ENCODE peak calls at places on chromosomes 4 and X, in ten cellular contexts. One of them, this sample, is unnamed.

GRCh38 chr4:126973201-126973600 is 659.6 kb upstream of the INTU start:
- DNase-seq in PC-3: no peak
- DNase-seq in left kidney: no peak
- DNase-seq in stimulated activated CD8-positive, alpha-beta memory T cell treated with anti-CD3 and anti-CD28 coated beads, Interleukin-7, amount 100 ng/mL, for 24 hours: no peak
- DNase-seq in activated T-cell treated with anti-CD3 and anti-CD28 coated beads for 1 hour: no peak
- DNase-seq in GM13976: no peak
- DNase-seq in tibial nerve: no peak
- DNase-seq in D341Med: no peak
- DNase-seq in RWPE1: no peak
- DNase-seq in NCI-H1092 treated with DMSO at 0.1 percent for 48 hours: no peak
- DNase-seq in this sample: no peak

GRCh38 chrX:13432776-13433605 is 113.1 kb upstream of the ATXN3L start:
- DNase-seq in left kidney: no peak
- DNase-seq in NCI-H1092 treated with DMSO at 0.1 percent for 48 hours: no peak
- DNase-seq in D341Med: no peak
- DNase-seq in activated T-cell treated with anti-CD3 and anti-CD28 coated beads for 1 hour: no peak
- DNase-seq in stimulated activated CD8-positive, alpha-beta memory T cell treated with anti-CD3 and anti-CD28 coated beads, Interleukin-7, amount 100 ng/mL, for 24 hours: no peak
- DNase-seq in GM13976: no peak
- DNase-seq in RWPE1: no peak
- DNase-seq in tibial nerve: no peak
- DNase-seq in PC-3: no peak
- DNase-seq in this sample: no peak

GRCh38 chr4:163988391-163988790 is 493.9 kb downstream of the TMA16 start:
- DNase-seq in stimulated activated CD8-positive, alpha-beta memory T cell treated with anti-CD3 and anti-CD28 coated beads, Interleukin-7, amount 100 ng/mL, for 24 hours: no peak
- DNase-seq in NCI-H1092 treated with DMSO at 0.1 percent for 48 hours: no peak
- DNase-seq in tibial nerve: no peak
- DNase-seq in activated T-cell treated with anti-CD3 and anti-CD28 coated beads for 1 hour: no peak
- DNase-seq in left kidney: peak
- DNase-seq in D341Med: peak
- DNase-seq in RWPE1: no peak
- DNase-seq in PC-3: no peak
- DNase-seq in GM13976: no peak
- DNase-seq in this sample: no peak

GRCh38 chrX:40976971-40977370 is 108.3 kb upstream of the USP9X start:
- DNase-seq in PC-3: peak
- DNase-seq in GM13976: no peak
- DNase-seq in stimulated activated CD8-positive, alpha-beta memory T cell treated with anti-CD3 and anti-CD28 coated beads, Interleukin-7, amount 100 ng/mL, for 24 hours: no peak
- DNase-seq in NCI-H1092 treated with DMSO at 0.1 percent for 48 hours: no peak
- DNase-seq in tibial nerve: no peak
- DNase-seq in left kidney: no peak
- DNase-seq in RWPE1: no peak
- DNase-seq in activated T-cell treated with anti-CD3 and anti-CD28 coated beads for 1 hour: no peak
- DNase-seq in D341Med: no peak
- DNase-seq in this sample: no peak

GRCh38 chrX:41779058-41779564 is 55.1 kb downstream of the GPR82 start:
- DNase-seq in activated T-cell treated with anti-CD3 and anti-CD28 coated beads for 1 hour: no peak
- DNase-seq in RWPE1: peak
- DNase-seq in PC-3: peak
- DNase-seq in GM13976: no peak
- DNase-seq in NCI-H1092 treated with DMSO at 0.1 percent for 48 hours: peak
- DNase-seq in stimulated activated CD8-positive, alpha-beta memory T cell treated with anti-CD3 and anti-CD28 coated beads, Interleukin-7, amount 100 ng/mL, for 24 hours: no peak
- DNase-seq in D341Med: no peak
- DNase-seq in left kidney: peak
- DNase-seq in tibial nerve: no peak
- DNase-seq in this sample: no peak

GRCh38 chr4:7971159-7971631 is 31.5 kb upstream of the AFAP1 start:
- DNase-seq in stimulated activated CD8-positive, alpha-beta memory T cell treated with anti-CD3 and anti-CD28 coated beads, Interleukin-7, amount 100 ng/mL, for 24 hours: no peak
- DNase-seq in activated T-cell treated with anti-CD3 and anti-CD28 coated beads for 1 hour: no peak
- DNase-seq in D341Med: no peak
- DNase-seq in left kidney: no peak
- DNase-seq in RWPE1: no peak
- DNase-seq in NCI-H1092 treated with DMSO at 0.1 percent for 48 hours: no peak
- DNase-seq in tibial nerve: no peak
- DNase-seq in GM13976: no peak
- DNase-seq in PC-3: no peak
- DNase-seq in this sample: no peak

GRCh38 chrX:149962859-149963757 is 24.8 kb upstream of the EOLA2 start:
- DNase-seq in RWPE1: peak
- DNase-seq in stimulated activated CD8-positive, alpha-beta memory T cell treated with anti-CD3 and anti-CD28 coated beads, Interleukin-7, amount 100 ng/mL, for 24 hours: no peak
- DNase-seq in PC-3: peak
- DNase-seq in D341Med: peak
- DNase-seq in left kidney: peak
- DNase-seq in tibial nerve: peak
- DNase-seq in activated T-cell treated with anti-CD3 and anti-CD28 coated beads for 1 hour: no peak
- DNase-seq in GM13976: peak
- DNase-seq in NCI-H1092 treated with DMSO at 0.1 percent for 48 hours: peak
- DNase-seq in this sample: peak

GRCh38 chr4:6957994-6958393 is 48.4 kb downstream of the TBC1D14 start:
- DNase-seq in activated T-cell treated with anti-CD3 and anti-CD28 coated beads for 1 hour: no peak
- DNase-seq in GM13976: no peak
- DNase-seq in D341Med: no peak
- DNase-seq in left kidney: no peak
- DNase-seq in NCI-H1092 treated with DMSO at 0.1 percent for 48 hours: no peak
- DNase-seq in PC-3: no peak
- DNase-seq in stimulated activated CD8-positive, alpha-beta memory T cell treated with anti-CD3 and anti-CD28 coated beads, Interleukin-7, amount 100 ng/mL, for 24 hours: no peak
- DNase-seq in RWPE1: no peak
- DNase-seq in tibial nerve: no peak
- DNase-seq in this sample: no peak

GRCh38 chr4:113057891-113058290 is 8.4 kb downstream of the ANK2 start:
- DNase-seq in RWPE1: no peak
- DNase-seq in GM13976: no peak
- DNase-seq in D341Med: no peak
- DNase-seq in left kidney: no peak
- DNase-seq in activated T-cell treated with anti-CD3 and anti-CD28 coated beads for 1 hour: no peak
- DNase-seq in NCI-H1092 treated with DMSO at 0.1 percent for 48 hours: no peak
- DNase-seq in PC-3: peak
- DNase-seq in stimulated activated CD8-positive, alpha-beta memory T cell treated with anti-CD3 and anti-CD28 coated beads, Interleukin-7, amount 100 ng/mL, for 24 hours: no peak
- DNase-seq in tibial nerve: no peak
- DNase-seq in this sample: no peak

GRCh38 chr4:94595880-94596483 is 144.2 kb downstream of the PDLIM5 start:
- DNase-seq in RWPE1: peak
- DNase-seq in PC-3: peak
- DNase-seq in activated T-cell treated with anti-CD3 and anti-CD28 coated beads for 1 hour: no peak
- DNase-seq in GM13976: peak
- DNase-seq in NCI-H1092 treated with DMSO at 0.1 percent for 48 hours: peak
- DNase-seq in tibial nerve: no peak
- DNase-seq in left kidney: peak
- DNase-seq in D341Med: peak
- DNase-seq in stimulated activated CD8-positive, alpha-beta memory T cell treated with anti-CD3 and anti-CD28 coated beads, Interleukin-7, amount 100 ng/mL, for 24 hours: no peak
- DNase-seq in this sample: no peak

GRCh38 chr4:91984466-91984865 is 319.3 kb upstream of the GRID2 start:
- DNase-seq in left kidney: no peak
- DNase-seq in activated T-cell treated with anti-CD3 and anti-CD28 coated beads for 1 hour: no peak
- DNase-seq in NCI-H1092 treated with DMSO at 0.1 percent for 48 hours: no peak
- DNase-seq in PC-3: peak
- DNase-seq in RWPE1: no peak
- DNase-seq in D341Med: no peak
- DNase-seq in stimulated activated CD8-positive, alpha-beta memory T cell treated with anti-CD3 and anti-CD28 coated beads, Interleukin-7, amount 100 ng/mL, for 24 hours: no peak
- DNase-seq in tibial nerve: no peak
- DNase-seq in GM13976: no peak
- DNase-seq in this sample: no peak

GRCh38 chrX:113512700-113513395 is 672.2 kb upstream of the AMOT start:
- DNase-seq in stimulated activated CD8-positive, alpha-beta memory T cell treated with anti-CD3 and anti-CD28 coated beads, Interleukin-7, amount 100 ng/mL, for 24 hours: no peak
- DNase-seq in activated T-cell treated with anti-CD3 and anti-CD28 coated beads for 1 hour: no peak
- DNase-seq in NCI-H1092 treated with DMSO at 0.1 percent for 48 hours: no peak
- DNase-seq in D341Med: no peak
- DNase-seq in PC-3: peak
- DNase-seq in tibial nerve: no peak
- DNase-seq in GM13976: no peak
- DNase-seq in RWPE1: peak
- DNase-seq in left kidney: no peak
- DNase-seq in this sample: no peak

GRCh38 chr4:134787315-134787714 is 585.7 kb upstream of the PABPC4L start:
- DNase-seq in NCI-H1092 treated with DMSO at 0.1 percent for 48 hours: no peak
- DNase-seq in D341Med: no peak
- DNase-seq in tibial nerve: no peak
- DNase-seq in stimulated activated CD8-positive, alpha-beta memory T cell treated with anti-CD3 and anti-CD28 coated beads, Interleukin-7, amount 100 ng/mL, for 24 hours: no peak
- DNase-seq in GM13976: no peak
- DNase-seq in PC-3: peak
- DNase-seq in left kidney: no peak
- DNase-seq in RWPE1: no peak
- DNase-seq in activated T-cell treated with anti-CD3 and anti-CD28 coated beads for 1 hour: no peak
- DNase-seq in this sample: no peak

GRCh38 chr4:8191136-8191747 is 7.8 kb upstream of the SH3TC1 start:
- DNase-seq in stimulated activated CD8-positive, alpha-beta memory T cell treated with anti-CD3 and anti-CD28 coated beads, Interleukin-7, amount 100 ng/mL, for 24 hours: no peak
- DNase-seq in GM13976: peak
- DNase-seq in NCI-H1092 treated with DMSO at 0.1 percent for 48 hours: no peak
- DNase-seq in left kidney: peak
- DNase-seq in tibial nerve: peak
- DNase-seq in D341Med: no peak
- DNase-seq in PC-3: peak
- DNase-seq in RWPE1: peak
- DNase-seq in activated T-cell treated with anti-CD3 and anti-CD28 coated beads for 1 hour: no peak
- DNase-seq in this sample: no peak

GRCh38 chr4:168863719-168864632 is 146.1 kb downstream of the CBR4 start:
- DNase-seq in GM13976: no peak
- DNase-seq in NCI-H1092 treated with DMSO at 0.1 percent for 48 hours: no peak
- DNase-seq in activated T-cell treated with anti-CD3 and anti-CD28 coated beads for 1 hour: no peak
- DNase-seq in tibial nerve: no peak
- DNase-seq in RWPE1: no peak
- DNase-seq in left kidney: no peak
- DNase-seq in stimulated activated CD8-positive, alpha-beta memory T cell treated with anti-CD3 and anti-CD28 coated beads, Interleukin-7, amount 100 ng/mL, for 24 hours: no peak
- DNase-seq in PC-3: no peak
- DNase-seq in D341Med: no peak
- DNase-seq in this sample: no peak

GRCh38 chrX:43357741-43358140 is 298.4 kb upstream of the MAOA start:
- DNase-seq in PC-3: no peak
- DNase-seq in left kidney: no peak
- DNase-seq in D341Med: no peak
- DNase-seq in NCI-H1092 treated with DMSO at 0.1 percent for 48 hours: no peak
- DNase-seq in activated T-cell treated with anti-CD3 and anti-CD28 coated beads for 1 hour: no peak
- DNase-seq in tibial nerve: no peak
- DNase-seq in GM13976: no peak
- DNase-seq in stimulated activated CD8-positive, alpha-beta memory T cell treated with anti-CD3 and anti-CD28 coated beads, Interleukin-7, amount 100 ng/mL, for 24 hours: no peak
- DNase-seq in RWPE1: no peak
- DNase-seq in this sample: no peak

GRCh38 chr4:159389756-159390155 is 286.9 kb downstream of the RAPGEF2 start:
- DNase-seq in NCI-H1092 treated with DMSO at 0.1 percent for 48 hours: no peak
- DNase-seq in GM13976: no peak
- DNase-seq in tibial nerve: no peak
- DNase-seq in activated T-cell treated with anti-CD3 and anti-CD28 coated beads for 1 hour: no peak
- DNase-seq in PC-3: no peak
- DNase-seq in stimulated activated CD8-positive, alpha-beta memory T cell treated with anti-CD3 and anti-CD28 coated beads, Interleukin-7, amount 100 ng/mL, for 24 hours: no peak
- DNase-seq in D341Med: no peak
- DNase-seq in left kidney: no peak
- DNase-seq in RWPE1: no peak
- DNase-seq in this sample: no peak

GRCh38 chrX:134933911-134934310 is 56.9 kb upstream of the SMIM10 start:
- DNase-seq in stimulated activated CD8-positive, alpha-beta memory T cell treated with anti-CD3 and anti-CD28 coated beads, Interleukin-7, amount 100 ng/mL, for 24 hours: no peak
- DNase-seq in tibial nerve: no peak
- DNase-seq in left kidney: peak
- DNase-seq in PC-3: no peak
- DNase-seq in D341Med: no peak
- DNase-seq in NCI-H1092 treated with DMSO at 0.1 percent for 48 hours: peak
- DNase-seq in RWPE1: no peak
- DNase-seq in GM13976: no peak
- DNase-seq in activated T-cell treated with anti-CD3 and anti-CD28 coated beads for 1 hour: no peak
- DNase-seq in this sample: no peak

GRCh38 chrX:45849261-45849660 is 648.6 kb upstream of the DIPK2B start:
- DNase-seq in NCI-H1092 treated with DMSO at 0.1 percent for 48 hours: peak
- DNase-seq in D341Med: peak
- DNase-seq in RWPE1: peak
- DNase-seq in stimulated activated CD8-positive, alpha-beta memory T cell treated with anti-CD3 and anti-CD28 coated beads, Interleukin-7, amount 100 ng/mL, for 24 hours: no peak
- DNase-seq in PC-3: peak
- DNase-seq in tibial nerve: no peak
- DNase-seq in left kidney: peak
- DNase-seq in GM13976: peak
- DNase-seq in activated T-cell treated with anti-CD3 and anti-CD28 coated beads for 1 hour: no peak
- DNase-seq in this sample: no peak

GRCh38 chr4:184752496-184753275 is 18.8 kb upstream of the CENPU start:
- DNase-seq in tibial nerve: no peak
- DNase-seq in RWPE1: no peak
- DNase-seq in activated T-cell treated with anti-CD3 and anti-CD28 coated beads for 1 hour: no peak
- DNase-seq in GM13976: no peak
- DNase-seq in PC-3: no peak
- DNase-seq in D341Med: no peak
- DNase-seq in stimulated activated CD8-positive, alpha-beta memory T cell treated with anti-CD3 and anti-CD28 coated beads, Interleukin-7, amount 100 ng/mL, for 24 hours: no peak
- DNase-seq in NCI-H1092 treated with DMSO at 0.1 percent for 48 hours: no peak
- DNase-seq in left kidney: no peak
- DNase-seq in this sample: no peak

GRCh38 chr4:163816494-163816893 is 322.0 kb downstream of the TMA16 start:
- DNase-seq in NCI-H1092 treated with DMSO at 0.1 percent for 48 hours: no peak
- DNase-seq in GM13976: no peak
- DNase-seq in D341Med: peak
- DNase-seq in activated T-cell treated with anti-CD3 and anti-CD28 coated beads for 1 hour: no peak
- DNase-seq in stimulated activated CD8-positive, alpha-beta memory T cell treated with anti-CD3 and anti-CD28 coated beads, Interleukin-7, amount 100 ng/mL, for 24 hours: no peak
- DNase-seq in RWPE1: no peak
- DNase-seq in tibial nerve: no peak
- DNase-seq in PC-3: no peak
- DNase-seq in left kidney: no peak
- DNase-seq in this sample: no peak

GRCh38 chrX:124736553-124737240 is 390.3 kb downstream of the SH2D1A start:
- DNase-seq in GM13976: no peak
- DNase-seq in D341Med: no peak
- DNase-seq in stimulated activated CD8-positive, alpha-beta memory T cell treated with anti-CD3 and anti-CD28 coated beads, Interleukin-7, amount 100 ng/mL, for 24 hours: peak
- DNase-seq in left kidney: peak
- DNase-seq in PC-3: no peak
- DNase-seq in activated T-cell treated with anti-CD3 and anti-CD28 coated beads for 1 hour: peak
- DNase-seq in NCI-H1092 treated with DMSO at 0.1 percent for 48 hours: no peak
- DNase-seq in RWPE1: no peak
- DNase-seq in tibial nerve: no peak
- DNase-seq in this sample: peak

GRCh38 chrX:40158036-40158706 is 60.4 kb upstream of the BCOR start:
- DNase-seq in stimulated activated CD8-positive, alpha-beta memory T cell treated with anti-CD3 and anti-CD28 coated beads, Interleukin-7, amount 100 ng/mL, for 24 hours: no peak
- DNase-seq in RWPE1: no peak
- DNase-seq in NCI-H1092 treated with DMSO at 0.1 percent for 48 hours: peak
- DNase-seq in left kidney: peak
- DNase-seq in tibial nerve: no peak
- DNase-seq in PC-3: peak
- DNase-seq in activated T-cell treated with anti-CD3 and anti-CD28 coated beads for 1 hour: no peak
- DNase-seq in D341Med: peak
- DNase-seq in GM13976: peak
- DNase-seq in this sample: no peak

GRCh38 chr4:39621582-39621981 is 17.1 kb downstream of the SMIM14 start:
- DNase-seq in tibial nerve: peak
- DNase-seq in PC-3: peak
- DNase-seq in GM13976: no peak
- DNase-seq in RWPE1: no peak
- DNase-seq in left kidney: peak
- DNase-seq in NCI-H1092 treated with DMSO at 0.1 percent for 48 hours: no peak
- DNase-seq in stimulated activated CD8-positive, alpha-beta memory T cell treated with anti-CD3 and anti-CD28 coated beads, Interleukin-7, amount 100 ng/mL, for 24 hours: no peak
- DNase-seq in D341Med: no peak
- DNase-seq in activated T-cell treated with anti-CD3 and anti-CD28 coated beads for 1 hour: no peak
- DNase-seq in this sample: no peak

GRCh38 chr4:127889903-127890302 is 9.2 kb downstream of the PLK4 start:
- DNase-seq in stimulated activated CD8-positive, alpha-beta memory T cell treated with anti-CD3 and anti-CD28 coated beads, Interleukin-7, amount 100 ng/mL, for 24 hours: no peak
- DNase-seq in PC-3: no peak
- DNase-seq in NCI-H1092 treated with DMSO at 0.1 percent for 48 hours: peak
- DNase-seq in RWPE1: no peak
- DNase-seq in left kidney: no peak
- DNase-seq in activated T-cell treated with anti-CD3 and anti-CD28 coated beads for 1 hour: no peak
- DNase-seq in D341Med: no peak
- DNase-seq in tibial nerve: no peak
- DNase-seq in GM13976: no peak
- DNase-seq in this sample: no peak

GRCh38 chr4:165207431-165208321 is at the start of gene KLHL2:
- DNase-seq in stimulated activated CD8-positive, alpha-beta memory T cell treated with anti-CD3 and anti-CD28 coated beads, Interleukin-7, amount 100 ng/mL, for 24 hours: peak
- DNase-seq in D341Med: peak
- DNase-seq in left kidney: peak
- DNase-seq in NCI-H1092 treated with DMSO at 0.1 percent for 48 hours: peak
- DNase-seq in RWPE1: peak
- DNase-seq in tibial nerve: peak
- DNase-seq in PC-3: peak
- DNase-seq in activated T-cell treated with anti-CD3 and anti-CD28 coated beads for 1 hour: peak
- DNase-seq in GM13976: peak
- DNase-seq in this sample: peak

GRCh38 chr4:21948347-21949072 is at the start of gene KCNIP4:
- DNase-seq in activated T-cell treated with anti-CD3 and anti-CD28 coated beads for 1 hour: no peak
- DNase-seq in PC-3: no peak
- DNase-seq in GM13976: no peak
- DNase-seq in left kidney: peak
- DNase-seq in tibial nerve: no peak
- DNase-seq in NCI-H1092 treated with DMSO at 0.1 percent for 48 hours: peak
- DNase-seq in RWPE1: peak
- DNase-seq in stimulated activated CD8-positive, alpha-beta memory T cell treated with anti-CD3 and anti-CD28 coated beads, Interleukin-7, amount 100 ng/mL, for 24 hours: no peak
- DNase-seq in D341Med: peak
- DNase-seq in this sample: no peak

GRCh38 chr4:143140696-143141095 is 44.0 kb upstream of the USP38 start:
- DNase-seq in GM13976: no peak
- DNase-seq in activated T-cell treated with anti-CD3 and anti-CD28 coated beads for 1 hour: no peak
- DNase-seq in tibial nerve: no peak
- DNase-seq in PC-3: no peak
- DNase-seq in stimulated activated CD8-positive, alpha-beta memory T cell treated with anti-CD3 and anti-CD28 coated beads, Interleukin-7, amount 100 ng/mL, for 24 hours: no peak
- DNase-seq in NCI-H1092 treated with DMSO at 0.1 percent for 48 hours: no peak
- DNase-seq in D341Med: no peak
- DNase-seq in RWPE1: no peak
- DNase-seq in left kidney: no peak
- DNase-seq in this sample: no peak